ENCODE peak calls at places on chromosomes 4 and X, in ten cellular contexts. One of them, this sample, is unnamed.

GRCh38 chr4:61220556-61220955 is 20.4 kb downstream of the ADGRL3 start:
- DNase-seq in NCI-H2029: no peak
- DNase-seq in A549: no peak
- DNase-seq in left cardiac atrium: no peak
- DNase-seq in foreskin fibroblast: no peak
- DNase-seq in fibroblast of lung: no peak
- DNase-seq in naive thymus-derived CD4-positive, alpha-beta T cell: no peak
- DNase-seq in uterus: no peak
- DNase-seq in amygdala: no peak
- DNase-seq in EL: no peak
- DNase-seq in this sample: no peak

GRCh38 chrX:130575831-130576404 is 174.1 kb downstream of the RBMX2 start:
- DNase-seq in NCI-H2029: peak; percentile 2
- DNase-seq in A549: peak; percentile 51
- DNase-seq in left cardiac atrium: peak; percentile 32
- DNase-seq in foreskin fibroblast: peak; percentile 12
- DNase-seq in fibroblast of lung: peak; percentile 54
- DNase-seq in naive thymus-derived CD4-positive, alpha-beta T cell: peak; percentile 3
- DNase-seq in uterus: peak; percentile 19
- DNase-seq in amygdala: no peak
- DNase-seq in EL: peak; percentile 28
- DNase-seq in this sample: peak; percentile 50

GRCh38 chr4:7154351-7154981 is 37.9 kb upstream of the SORCS2 start:
- DNase-seq in NCI-H2029: no peak
- DNase-seq in A549: no peak
- DNase-seq in left cardiac atrium: no peak
- DNase-seq in foreskin fibroblast: no peak
- DNase-seq in fibroblast of lung: no peak
- DNase-seq in naive thymus-derived CD4-positive, alpha-beta T cell: no peak
- DNase-seq in uterus: no peak
- DNase-seq in amygdala: no peak
- DNase-seq in EL: no peak
- DNase-seq in this sample: no peak

GRCh38 chr4:13829457-13829856 is 201.9 kb upstream of the BOD1L1 start:
- DNase-seq in NCI-H2029: no peak
- DNase-seq in A549: no peak
- DNase-seq in left cardiac atrium: no peak
- DNase-seq in foreskin fibroblast: peak; percentile 23
- DNase-seq in fibroblast of lung: no peak
- DNase-seq in naive thymus-derived CD4-positive, alpha-beta T cell: no peak
- DNase-seq in uterus: no peak
- DNase-seq in amygdala: no peak
- DNase-seq in EL: peak; percentile 39
- DNase-seq in this sample: no peak

GRCh38 chr4:79241846-79242245 is 84.0 kb downstream of the NAA11 start:
- DNase-seq in NCI-H2029: no peak
- DNase-seq in A549: no peak
- DNase-seq in left cardiac atrium: no peak
- DNase-seq in foreskin fibroblast: no peak
- DNase-seq in fibroblast of lung: peak; percentile 39
- DNase-seq in naive thymus-derived CD4-positive, alpha-beta T cell: no peak
- DNase-seq in uterus: no peak
- DNase-seq in amygdala: no peak
- DNase-seq in EL: peak; percentile 34
- DNase-seq in this sample: peak; percentile 64

GRCh38 chr4:155249036-155249566 is 40.7 kb downstream of the NPY2R start:
- DNase-seq in NCI-H2029: no peak
- DNase-seq in A549: no peak
- DNase-seq in left cardiac atrium: no peak
- DNase-seq in foreskin fibroblast: no peak
- DNase-seq in fibroblast of lung: no peak
- DNase-seq in naive thymus-derived CD4-positive, alpha-beta T cell: no peak
- DNase-seq in uterus: no peak
- DNase-seq in amygdala: no peak
- DNase-seq in EL: no peak
- DNase-seq in this sample: no peak

GRCh38 chrX:43882294-43882681 is at the start of gene MAOB:
- DNase-seq in NCI-H2029: no peak
- DNase-seq in A549: no peak
- DNase-seq in left cardiac atrium: peak; percentile 54
- DNase-seq in foreskin fibroblast: no peak
- DNase-seq in fibroblast of lung: no peak
- DNase-seq in naive thymus-derived CD4-positive, alpha-beta T cell: peak; percentile 4
- DNase-seq in uterus: peak; percentile 54
- DNase-seq in amygdala: no peak
- DNase-seq in EL: no peak
- DNase-seq in this sample: peak; percentile 35

GRCh38 chr4:18366762-18367358 is 345.3 kb upstream of the LCORL start:
- DNase-seq in NCI-H2029: peak; percentile 21
- DNase-seq in A549: peak; percentile 18
- DNase-seq in left cardiac atrium: no peak
- DNase-seq in foreskin fibroblast: peak; percentile 0
- DNase-seq in fibroblast of lung: peak; percentile 59
- DNase-seq in naive thymus-derived CD4-positive, alpha-beta T cell: no peak
- DNase-seq in uterus: no peak
- DNase-seq in amygdala: no peak
- DNase-seq in EL: peak; percentile 30
- DNase-seq in this sample: peak; percentile 56

GRCh38 chr4:24927039-24927438 is 14.2 kb upstream of the CCDC149 start:
- DNase-seq in NCI-H2029: no peak
- DNase-seq in A549: no peak
- DNase-seq in left cardiac atrium: no peak
- DNase-seq in foreskin fibroblast: no peak
- DNase-seq in fibroblast of lung: no peak
- DNase-seq in naive thymus-derived CD4-positive, alpha-beta T cell: no peak
- DNase-seq in uterus: no peak
- DNase-seq in amygdala: no peak
- DNase-seq in EL: no peak
- DNase-seq in this sample: no peak

GRCh38 chr4:177573487-177573886 is 131.2 kb upstream of the AGA start:
- DNase-seq in NCI-H2029: no peak
- DNase-seq in A549: peak; percentile 28
- DNase-seq in left cardiac atrium: no peak
- DNase-seq in foreskin fibroblast: peak; percentile 65
- DNase-seq in fibroblast of lung: peak; percentile 96
- DNase-seq in naive thymus-derived CD4-positive, alpha-beta T cell: no peak
- DNase-seq in uterus: no peak
- DNase-seq in amygdala: no peak
- DNase-seq in EL: peak; percentile 83
- DNase-seq in this sample: peak; percentile 87

GRCh38 chr4:135353008-135353407 is 1151.4 kb upstream of the PABPC4L start:
- DNase-seq in NCI-H2029: no peak
- DNase-seq in A549: no peak
- DNase-seq in left cardiac atrium: no peak
- DNase-seq in foreskin fibroblast: no peak
- DNase-seq in fibroblast of lung: no peak
- DNase-seq in naive thymus-derived CD4-positive, alpha-beta T cell: no peak
- DNase-seq in uterus: no peak
- DNase-seq in amygdala: no peak
- DNase-seq in EL: no peak
- DNase-seq in this sample: no peak

GRCh38 chr4:31146366-31146765 is 426.2 kb downstream of the PCDH7 start:
- DNase-seq in NCI-H2029: no peak
- DNase-seq in A549: peak; percentile 23
- DNase-seq in left cardiac atrium: no peak
- DNase-seq in foreskin fibroblast: no peak
- DNase-seq in fibroblast of lung: no peak
- DNase-seq in naive thymus-derived CD4-positive, alpha-beta T cell: no peak
- DNase-seq in uterus: no peak
- DNase-seq in amygdala: no peak
- DNase-seq in EL: no peak
- DNase-seq in this sample: no peak

GRCh38 chr4:177810210-177810609 is 368.0 kb upstream of the AGA start:
- DNase-seq in NCI-H2029: no peak
- DNase-seq in A549: no peak
- DNase-seq in left cardiac atrium: no peak
- DNase-seq in foreskin fibroblast: no peak
- DNase-seq in fibroblast of lung: no peak
- DNase-seq in naive thymus-derived CD4-positive, alpha-beta T cell: no peak
- DNase-seq in uterus: no peak
- DNase-seq in amygdala: no peak
- DNase-seq in EL: no peak
- DNase-seq in this sample: no peak

GRCh38 chrX:120813982-120814381 is 61.7 kb downstream of the CT47B1 start:
- DNase-seq in NCI-H2029: no peak
- DNase-seq in A549: no peak
- DNase-seq in left cardiac atrium: no peak
- DNase-seq in foreskin fibroblast: no peak
- DNase-seq in fibroblast of lung: no peak
- DNase-seq in naive thymus-derived CD4-positive, alpha-beta T cell: no peak
- DNase-seq in uterus: no peak
- DNase-seq in amygdala: no peak
- DNase-seq in EL: no peak
- DNase-seq in this sample: no peak

GRCh38 chr4:155629831-155630425 is 36.7 kb upstream of the GUCY1A1 start:
- DNase-seq in NCI-H2029: no peak
- DNase-seq in A549: no peak
- DNase-seq in left cardiac atrium: no peak
- DNase-seq in foreskin fibroblast: no peak
- DNase-seq in fibroblast of lung: peak; percentile 93
- DNase-seq in naive thymus-derived CD4-positive, alpha-beta T cell: no peak
- DNase-seq in uterus: no peak
- DNase-seq in amygdala: no peak
- DNase-seq in EL: peak; percentile 13
- DNase-seq in this sample: no peak

GRCh38 chrX:150525061-150525919 is 43.1 kb upstream of the MTM1 start:
- DNase-seq in NCI-H2029: no peak
- DNase-seq in A549: no peak
- DNase-seq in left cardiac atrium: peak; percentile 39
- DNase-seq in foreskin fibroblast: no peak
- DNase-seq in fibroblast of lung: no peak
- DNase-seq in naive thymus-derived CD4-positive, alpha-beta T cell: no peak
- DNase-seq in uterus: no peak
- DNase-seq in amygdala: peak; percentile 40
- DNase-seq in EL: no peak
- DNase-seq in this sample: no peak

GRCh38 chr4:150206265-150206664 is 128.0 kb downstream of the DCLK2 start:
- DNase-seq in NCI-H2029: no peak
- DNase-seq in A549: no peak
- DNase-seq in left cardiac atrium: no peak
- DNase-seq in foreskin fibroblast: no peak
- DNase-seq in fibroblast of lung: no peak
- DNase-seq in naive thymus-derived CD4-positive, alpha-beta T cell: no peak
- DNase-seq in uterus: no peak
- DNase-seq in amygdala: no peak
- DNase-seq in EL: no peak
- DNase-seq in this sample: no peak

GRCh38 chr4:26020083-26020668 is 106.2 kb downstream of the SMIM20 start:
- DNase-seq in NCI-H2029: peak; percentile 38
- DNase-seq in A549: no peak
- DNase-seq in left cardiac atrium: no peak
- DNase-seq in foreskin fibroblast: peak; percentile 89
- DNase-seq in fibroblast of lung: peak; percentile 94
- DNase-seq in naive thymus-derived CD4-positive, alpha-beta T cell: no peak
- DNase-seq in uterus: no peak
- DNase-seq in amygdala: no peak
- DNase-seq in EL: peak; percentile 45
- DNase-seq in this sample: peak; percentile 91